ENCODE peak calls at places on chromosomes 12 and 14, in six cellular contexts. One of them, this sample, is unnamed.

GRCh38 chr14:97350415-97350814 is 553.2 kb downstream of the VRK1 start:
- DNase-seq in mesothelial cell of epicardium: no peak
- DNase-seq in B cell: no peak
- DNase-seq in hippocampal formation: no peak
- DNase-seq in stimulated activated CD4-positive, alpha-beta T cell treated with anti-CD3 and anti-CD28 coated beads, Interleukin-1b, Interleukin-23, amount 100 ng/mL, for 1 hour: no peak
- DNase-seq in HT-29: no peak
- DNase-seq in this sample: no peak

GRCh38 chr12:12985817-12986408 is 14.2 kb downstream of the HEBP1 start:
- DNase-seq in stimulated activated CD4-positive, alpha-beta T cell treated with anti-CD3 and anti-CD28 coated beads, Interleukin-1b, Interleukin-23, amount 100 ng/mL, for 1 hour: no peak
- DNase-seq in B cell: peak; percentile 22
- DNase-seq in mesothelial cell of epicardium: no peak
- DNase-seq in hippocampal formation: no peak
- DNase-seq in HT-29: peak; percentile 50
- DNase-seq in this sample: no peak

GRCh38 chr12:123995023-123995422 is 22.0 kb downstream of the ZNF664 start:
- DNase-seq in B cell: no peak
- DNase-seq in mesothelial cell of epicardium: no peak
- DNase-seq in hippocampal formation: no peak
- DNase-seq in stimulated activated CD4-positive, alpha-beta T cell treated with anti-CD3 and anti-CD28 coated beads, Interleukin-1b, Interleukin-23, amount 100 ng/mL, for 1 hour: no peak
- DNase-seq in HT-29: no peak
- DNase-seq in this sample: no peak

GRCh38 chr14:76640923-76641395 is 120.3 kb upstream of the VASH1 start:
- DNase-seq in HT-29: no peak
- DNase-seq in hippocampal formation: no peak
- DNase-seq in mesothelial cell of epicardium: no peak
- DNase-seq in B cell: no peak
- DNase-seq in stimulated activated CD4-positive, alpha-beta T cell treated with anti-CD3 and anti-CD28 coated beads, Interleukin-1b, Interleukin-23, amount 100 ng/mL, for 1 hour: no peak
- DNase-seq in this sample: no peak

GRCh38 chr14:94392510-94392935 is 4.1 kb upstream of the SERPINA1 start:
- DNase-seq in B cell: no peak
- DNase-seq in stimulated activated CD4-positive, alpha-beta T cell treated with anti-CD3 and anti-CD28 coated beads, Interleukin-1b, Interleukin-23, amount 100 ng/mL, for 1 hour: no peak
- DNase-seq in hippocampal formation: no peak
- DNase-seq in mesothelial cell of epicardium: no peak
- DNase-seq in HT-29: no peak
- DNase-seq in this sample: no peak

GRCh38 chr12:113358381-113359132 is at the start of gene PLBD2:
- DNase-seq in hippocampal formation: peak; percentile 95
- DNase-seq in HT-29: peak; percentile 83
- DNase-seq in stimulated activated CD4-positive, alpha-beta T cell treated with anti-CD3 and anti-CD28 coated beads, Interleukin-1b, Interleukin-23, amount 100 ng/mL, for 1 hour: peak; percentile 90
- DNase-seq in B cell: peak; percentile 99
- DNase-seq in mesothelial cell of epicardium: peak; percentile 92
- DNase-seq in this sample: peak; percentile 99

GRCh38 chr14:61320806-61321384 is 484 bp upstream of the PRKCH start:
- DNase-seq in B cell: no peak
- DNase-seq in HT-29: peak; percentile 35
- DNase-seq in hippocampal formation: no peak
- DNase-seq in mesothelial cell of epicardium: peak; percentile 40
- DNase-seq in stimulated activated CD4-positive, alpha-beta T cell treated with anti-CD3 and anti-CD28 coated beads, Interleukin-1b, Interleukin-23, amount 100 ng/mL, for 1 hour: no peak
- DNase-seq in this sample: no peak

GRCh38 chr14:60151715-60152114 is 13.5 kb downstream of the DHRS7 start:
- DNase-seq in stimulated activated CD4-positive, alpha-beta T cell treated with anti-CD3 and anti-CD28 coated beads, Interleukin-1b, Interleukin-23, amount 100 ng/mL, for 1 hour: peak; percentile 24
- DNase-seq in B cell: peak; percentile 66
- DNase-seq in HT-29: peak; percentile 27
- DNase-seq in mesothelial cell of epicardium: no peak
- DNase-seq in hippocampal formation: peak; percentile 29
- DNase-seq in this sample: no peak